ENCODE peak calls at places on chromosomes 16 and 17, in six cellular contexts. B is HEK293T; H is activated naive CD8-positive, alpha-beta T cell treated with anti-CD3 and anti-CD28 coated beads, Interleukin-2, amount 50 U/mL, for 24 hours; D is epithelial cell of esophagus; A is cardiac muscle cell; C is Peyer's patch. K is an unnamed sample.

GRCh38 chr17:3879591-3880417 is 13.0 kb downstream of the CAMKK1 start:
- DNase-seq in B (no peak), H (no peak), D (no peak), A (no peak), C (peak; percentile 83), K (no peak)

GRCh38 chr16:57609541-57610401 is 18.7 kb upstream of the ADGRG1 start:
- DNase-seq in B (no peak), H (peak; percentile 79), D (peak; percentile 36), A (no peak), C (peak; percentile 76), K (no peak)

GRCh38 chr17:2393184-2393953 is 7.5 kb downstream of the MNT start:
- DNase-seq in B (peak; percentile 88), H (peak; percentile 92), D (peak; percentile 89), A (peak; percentile 93), C (peak; percentile 96), K (peak; percentile 95)

GRCh38 chr17:43200127-43200526 is 11.5 kb upstream of the TMEM106A start:
- DNase-seq in B (no peak), H (no peak), D (no peak), A (no peak), C (no peak), K (no peak)

GRCh38 chr17:61203765-61204164 is 195.9 kb upstream of the TBX2 start:
- DNase-seq in B (no peak), H (no peak), D (no peak), A (no peak), C (no peak), K (no peak)

GRCh38 chr17:69344939-69345338 is 18.0 kb upstream of the ABCA5 start:
- DNase-seq in B (no peak), H (no peak), D (peak; percentile 22), A (no peak), C (no peak), K (no peak)

GRCh38 chr17:74972107-74972972 is at the start of gene HID1:
- DNase-seq in B (peak; percentile 93), H (peak; percentile 79), D (peak; percentile 51), A (peak; percentile 82), C (peak; percentile 92), K (peak; percentile 76)

GRCh38 chr17:75241143-75241430 is 20.3 kb downstream of the GGA3 start:
- DNase-seq in B (no peak), H (no peak), D (no peak), A (no peak), C (no peak), K (no peak)

GRCh38 chr16:30567991-30568638 is 3.4 kb downstream of the ZNF688 start:
- DNase-seq in B (no peak), H (peak; percentile 27), D (peak; percentile 96), A (no peak), C (peak; percentile 67), K (no peak)

GRCh38 chr16:57541754-57542435 is 548 bp upstream of the ADGRG5 start:
- DNase-seq in B (no peak), H (no peak), D (no peak), A (no peak), C (no peak), K (peak; percentile 30)

GRCh38 chr16:64428463-64428862 is 693.4 kb downstream of the CDH11 start:
- DNase-seq in B (no peak), H (no peak), D (peak; percentile 64), A (no peak), C (no peak), K (no peak)

K was measured in right lobe of liver.